ENCODE peak calls at places on chromosomes 5 and 9, in seven cellular contexts. R, L, C, O, P, E and N are unnamed samples.

GRCh38 chr5:52043543-52043942 is 660.3 kb downstream of the ISL1 start:
- DNase-seq in R (no peak), L (no peak), C (no peak), O (no peak), P (no peak), E (no peak), N (no peak)

GRCh38 chr9:18185196-18185595 is 288.8 kb upstream of the ADAMTSL1 start:
- DNase-seq in R (no peak), L (no peak), C (no peak), O (no peak), P (no peak), E (no peak), N (no peak)

GRCh38 chr5:76351577-76351976 is 51.5 kb upstream of the IQGAP2 start:
- DNase-seq in R (no peak), L (no peak), C (no peak), O (no peak), P (no peak), E (no peak), N (peak)

GRCh38 chr9:90141723-90142122 is 500.9 kb downstream of the DIRAS2 start:
- DNase-seq in R (no peak), L (peak), C (no peak), O (no peak), P (no peak), E (peak), N (peak)

GRCh38 chr5:74865799-74866652 is at the start of gene FAM169A:
- DNase-seq in R (peak), L (peak), C (peak), O (peak), P (peak), E (peak), N (peak)

GRCh38 chr9:70427161-70427945 is 12.9 kb upstream of the KLF9 start:
- DNase-seq in R (no peak), L (no peak), C (no peak), O (no peak), P (no peak), E (no peak), N (no peak)

GRCh38 chr5:37283214-37283820 is 34.1 kb upstream of the CPLANE1 start:
- DNase-seq in R (no peak), L (no peak), C (no peak), O (no peak), P (no peak), E (peak), N (no peak)

GRCh38 chr9:97758334-97758916 is 61.3 kb upstream of the XPA start:
- DNase-seq in R (no peak), L (no peak), C (no peak), O (no peak), P (no peak), E (no peak), N (no peak)

GRCh38 chr9:115808108-115808507 is 345.5 kb upstream of the PAPPA start:
- DNase-seq in R (no peak), L (peak), C (no peak), O (no peak), P (peak), E (no peak), N (no peak)

GRCh38 chr9:106828965-106829364 is 34.0 kb upstream of the ZNF462 start:
- DNase-seq in R (no peak), L (no peak), C (no peak), O (no peak), P (no peak), E (no peak), N (no peak)

GRCh38 chr5:168532471-168532870 is 3.4 kb downstream of the FBLL1 start:
- DNase-seq in R (peak), L (no peak), C (no peak), O (no peak), P (no peak), E (no peak), N (no peak)

GRCh38 chr9:92489209-92489608 is 6.9 kb upstream of the ASPN start:
- DNase-seq in R (no peak), L (peak), C (no peak), O (no peak), P (peak), E (no peak), N (no peak)

GRCh38 chr5:72007336-72008111 is 99.8 kb upstream of the MAP1B start:
- DNase-seq in R (no peak), L (no peak), C (no peak), O (no peak), P (no peak), E (no peak), N (no peak)

GRCh38 chr5:171306785-171307591 is 2.1 kb upstream of the TLX3 start:
- DNase-seq in R (no peak), L (no peak), C (no peak), O (no peak), P (no peak), E (no peak), N (no peak)

GRCh38 chr9:14822666-14823065 is 87.6 kb downstream of the FREM1 start:
- DNase-seq in R (no peak), L (no peak), C (no peak), O (no peak), P (no peak), E (no peak), N (no peak)

GRCh38 chr9:304519-305185 is 90.0 kb downstream of the DOCK8 start:
- DNase-seq in R (no peak), L (no peak), C (no peak), O (peak), P (no peak), E (no peak), N (no peak)

GRCh38 chr5:51377151-51378060 is 5.8 kb upstream of the ISL1 start:
- DNase-seq in R (peak), L (no peak), C (no peak), O (no peak), P (no peak), E (no peak), N (no peak)

GRCh38 chr5:83378624-83379259 is 92.8 kb upstream of the VCAN start:
- DNase-seq in R (no peak), L (no peak), C (no peak), O (no peak), P (no peak), E (no peak), N (no peak)

GRCh38 chr9:96075111-96075510 is 199.6 kb downstream of the ERCC6L2 start:
- DNase-seq in R (no peak), L (no peak), C (no peak), O (no peak), P (no peak), E (no peak), N (no peak)

GRCh38 chr5:13976223-13976622 is 31.7 kb upstream of the DNAH5 start:
- DNase-seq in R (no peak), L (no peak), C (no peak), O (no peak), P (no peak), E (no peak), N (no peak)

DNA sequence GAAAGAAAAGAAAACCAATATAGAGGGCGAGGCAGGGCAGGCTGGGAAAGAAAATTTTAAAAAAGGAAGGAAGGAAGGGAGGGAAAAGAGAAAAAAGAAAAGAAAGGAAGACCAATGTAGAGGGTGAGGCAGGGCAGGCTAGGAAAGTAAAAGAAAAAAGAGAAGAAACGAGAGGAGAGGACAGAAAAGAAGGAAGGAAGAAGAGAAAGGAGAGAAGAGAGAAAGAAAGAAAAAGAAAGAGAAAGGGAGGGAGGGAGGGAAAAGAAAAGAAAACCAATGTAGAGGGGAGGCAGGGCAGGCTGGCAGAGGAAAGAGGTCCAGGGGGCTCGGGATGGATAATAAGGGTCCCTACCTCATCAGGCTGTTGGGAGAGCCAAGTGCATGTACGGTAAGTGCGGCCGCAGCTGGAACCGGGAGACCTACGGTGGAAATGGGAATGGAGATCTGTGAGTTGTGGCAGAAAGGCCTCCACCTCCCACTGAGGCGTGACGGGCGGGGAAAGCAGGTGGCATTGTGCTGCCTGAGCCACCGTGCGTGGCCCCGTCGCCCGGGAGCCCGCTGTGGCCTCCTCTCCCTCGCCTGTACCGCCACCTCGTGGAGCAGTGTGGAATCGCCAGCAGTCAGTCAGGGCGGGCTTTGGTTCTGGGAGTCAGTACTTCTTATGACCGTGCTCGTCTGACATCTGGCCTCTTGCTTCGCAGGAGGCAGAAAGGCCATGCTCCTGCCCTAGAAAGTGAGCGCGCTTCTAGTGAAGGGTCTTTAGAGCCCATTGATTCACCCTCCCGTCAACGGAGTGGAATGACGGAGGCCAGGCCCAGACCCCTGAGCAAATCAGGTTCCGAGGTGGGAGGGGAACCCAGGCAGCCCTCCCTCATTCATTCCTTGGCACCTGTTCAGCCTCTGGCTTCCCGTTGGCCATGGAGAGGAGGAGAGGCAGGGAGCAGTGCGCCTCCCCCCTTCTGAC is 10.4 kb upstream of the NHP2 start:
- DNase-seq in R (peak), L (peak), C (peak), O (peak), P (peak), E (peak), N (peak)
- TF ChIP-seq CTCF in R (peak), L (peak), C (peak), O (peak), P (peak), E (peak), N (peak)

DNA sequence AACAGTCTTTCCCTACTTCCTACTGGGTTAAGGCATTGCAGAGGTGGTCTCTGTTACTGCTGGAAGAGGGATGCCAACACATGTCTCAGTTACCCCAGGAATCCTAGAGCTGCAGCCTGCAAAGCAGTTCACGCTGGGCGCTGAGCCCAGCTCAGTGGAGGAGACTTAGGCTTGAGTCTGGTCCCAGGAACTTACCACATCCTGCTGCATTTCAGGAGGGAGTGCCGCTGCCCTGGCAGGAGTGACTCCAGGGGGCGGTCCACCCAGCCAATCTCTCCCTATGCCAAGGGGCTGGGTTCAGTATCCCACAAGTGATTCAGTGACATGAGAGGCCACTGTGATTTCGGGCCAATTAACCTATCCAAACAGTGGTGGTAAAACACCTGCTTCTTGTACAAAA is 7.6 kb downstream of the TTC16 start:
- DNase-seq in R (no peak), L (peak), C (no peak), O (no peak), P (peak), E (no peak), N (no peak)
- TF ChIP-seq CTCF in R (no peak), L (no peak), C (no peak), O (no peak), P (no peak), E (no peak), N (no peak)

GRCh38 chr5:139650689-139651501 is 2.7 kb downstream of the CXXC5 start:
- DNase-seq in R (no peak), L (no peak), C (peak), O (no peak), P (no peak), E (peak), N (no peak)
- TF ChIP-seq CTCF in R (no peak), L (no peak), C (no peak), O (peak), P (no peak), E (no peak), N (no peak)

GRCh38 chr5:59173568-59173967 is 590.7 kb downstream of the RAB3C start:
- DNase-seq in R (no peak), L (peak), C (no peak), O (no peak), P (no peak), E (peak), N (no peak)
- TF ChIP-seq CTCF in R (no peak), L (peak), C (no peak), O (no peak), P (no peak), E (no peak), N (no peak)

GRCh38 chr5:610011-610743 is 2.0 kb upstream of the CEP72 start:
- DNase-seq in R (no peak), L (no peak), C (peak), O (no peak), P (no peak), E (no peak), N (no peak)
- TF ChIP-seq CTCF in R (no peak), L (no peak), C (no peak), O (no peak), P (no peak), E (no peak), N (no peak)

GRCh38 chr5:120372899-120373298 is 91.2 kb upstream of the PRR16 start:
- DNase-seq in R (no peak), L (peak), C (no peak), O (no peak), P (no peak), E (no peak), N (no peak)

GRCh38 chr5:120367896-120368634 is 96.0 kb upstream of the PRR16 start:
- DNase-seq in R (no peak), L (no peak), C (peak), O (no peak), P (no peak), E (no peak), N (no peak)

GRCh38 chr5:120366047-120366446 is 98.1 kb upstream of the PRR16 start:
- DNase-seq in R (no peak), L (peak), C (no peak), O (no peak), P (peak), E (no peak), N (no peak)

DNA sequence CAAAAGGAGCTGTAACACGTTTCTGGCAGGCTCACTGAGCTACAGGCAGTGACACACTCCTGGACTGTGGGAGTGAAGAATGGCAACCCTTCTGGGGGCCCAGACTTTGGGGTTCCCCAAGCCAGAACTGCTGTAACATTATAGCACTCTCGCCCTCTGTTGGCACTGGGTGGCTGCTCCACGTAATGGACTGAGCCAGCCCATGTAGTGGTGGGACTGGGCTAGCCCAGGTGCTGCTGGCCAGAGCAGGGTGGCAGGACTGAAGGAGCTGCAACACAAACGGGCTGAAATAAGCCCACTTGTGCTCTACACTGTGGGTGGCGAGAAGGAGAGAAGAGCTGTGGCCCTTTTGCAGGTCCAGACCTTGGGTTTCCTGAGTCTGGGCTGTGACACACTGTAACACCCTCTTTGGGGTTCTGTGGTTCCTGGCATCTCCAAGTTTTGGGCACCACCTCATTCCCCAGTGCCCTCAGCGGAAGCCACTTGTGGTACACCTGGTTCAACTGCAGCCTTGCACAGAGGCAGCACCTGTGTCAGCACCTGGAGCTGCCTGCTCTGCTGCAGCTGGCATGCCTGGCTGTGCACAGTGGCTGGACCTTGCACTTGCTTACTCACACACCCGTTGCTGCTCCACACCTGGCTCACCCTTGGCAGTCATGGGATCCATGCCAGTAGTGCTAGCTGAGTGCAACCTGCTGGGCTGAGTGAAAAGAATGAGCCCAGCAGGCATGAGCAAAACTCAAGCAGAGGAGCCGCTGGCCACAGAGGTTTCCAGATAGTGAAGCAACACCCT is 95.0 kb upstream of the PRR16 start:
- DNase-seq in R (no peak), L (no peak), C (peak), O (no peak), P (no peak), E (no peak), N (no peak)
- TF ChIP-seq CTCF in R (no peak), L (no peak), C (no peak), O (no peak), P (no peak), E (no peak), N (no peak)

GRCh38 chr5:141476132-141476909 is 555 bp downstream of the PCDHGC3 start:
- DNase-seq in R (peak), L (peak), C (peak), O (peak), P (peak), E (peak), N (peak)

GRCh38 chr5:141478321-141478945 is 2.7 kb downstream of the PCDHGC3 start:
- DNase-seq in R (no peak), L (no peak), C (peak), O (no peak), P (peak), E (no peak), N (no peak)

GRCh38 chr5:141477815-141478214 is 2.0 kb downstream of the PCDHGC3 start:
- DNase-seq in R (no peak), L (no peak), C (no peak), O (no peak), P (no peak), E (no peak), N (no peak)

GRCh38 chr5:141477169-141477568 is 1.4 kb downstream of the PCDHGC3 start:
- DNase-seq in R (no peak), L (no peak), C (no peak), O (no peak), P (no peak), E (no peak), N (no peak)

GRCh38 chr5:141475625-141476131 is at the start of gene PCDHGC3:
- DNase-seq in R (peak), L (peak), C (peak), O (peak), P (peak), E (peak), N (peak)
- TF ChIP-seq CTCF in R (peak), L (peak), C (no peak), O (no peak), P (peak), E (peak), N (peak)

GRCh38 chr9:73183917-73184861 is 32.5 kb downstream of the ANXA1 start:
- DNase-seq in R (no peak), L (peak), C (no peak), O (no peak), P (no peak), E (peak), N (peak)
- TF ChIP-seq CTCF in R (peak), L (peak), C (no peak), O (peak), P (peak), E (peak), N (peak)